ENCODE peak calls at places on chromosome 14, in nine cellular contexts. L, Z, B, A, M, N, I, V and P are unnamed samples.

GRCh38 chr14:69263364-69263763 is 3.4 kb downstream of the GALNT16 start:
- DNase-seq in N (no peak), M (peak), V (no peak), I (no peak), L (no peak), Z (peak), A (peak), B (no peak), P (no peak)

GRCh38 chr14:25607095-25607657 is 557.2 kb upstream of the STXBP6 start:
- DNase-seq in B (no peak), A (no peak), Z (no peak), L (no peak), N (no peak), V (no peak), I (no peak), M (no peak), P (no peak)

GRCh38 chr14:89531661-89532335 is 114.8 kb upstream of the FOXN3 start:
- DNase-seq in N (no peak), M (no peak), I (no peak), B (no peak), V (no peak), A (no peak), Z (no peak), L (no peak), P (no peak)

GRCh38 chr14:59061292-59061691 is 127.2 kb upstream of the DAAM1 start:
- DNase-seq in B (no peak), N (no peak), M (no peak), L (no peak), A (no peak), I (no peak), Z (no peak), V (peak), P (no peak)

GRCh38 chr14:81153187-81153586 is 67.6 kb downstream of the GTF2A1 start:
- DNase-seq in B (no peak), M (no peak), V (no peak), A (no peak), Z (no peak), L (no peak), I (no peak), N (no peak), P (no peak)

GRCh38 chr14:86532219-86532618 is 1002.3 kb downstream of the FLRT2 start:
- DNase-seq in Z (peak), A (no peak), M (peak), N (no peak), L (no peak), B (peak), I (no peak), V (no peak), P (no peak)

GRCh38 chr14:99026471-99026870 is 245.5 kb downstream of the BCL11B start:
- DNase-seq in I (no peak), M (no peak), L (no peak), B (no peak), V (no peak), A (no peak), Z (no peak), N (no peak), P (peak)

GRCh38 chr14:56555921-56556570 is 23.6 kb upstream of the TMEM260 start:
- DNase-seq in N (no peak), Z (peak), V (peak), I (peak), M (peak), A (peak), L (no peak), B (no peak), P (no peak)

GRCh38 chr14:60327447-60328331 is 78.7 kb downstream of the PPM1A start:
- DNase-seq in B (peak), V (peak), L (no peak), A (peak), Z (peak), M (peak), I (no peak), N (peak), P (peak)

GRCh38 chr14:71250791-71251190 is 343.5 kb downstream of the PCNX1 start:
- DNase-seq in B (no peak), V (no peak), Z (no peak), L (no peak), N (no peak), M (no peak), A (no peak), I (no peak), P (no peak)

GRCh38 chr14:60724080-60724618 is at the start of gene SIX4:
- DNase-seq in L (peak), B (peak), V (peak), M (peak), Z (peak), A (peak), I (peak), N (peak), P (peak)

GRCh38 chr14:66405158-66405557 is 81.0 kb upstream of the CCDC196 start:
- DNase-seq in Z (peak), A (no peak), M (peak), V (no peak), L (no peak), I (no peak), N (peak), B (no peak), P (no peak)

GRCh38 chr14:66398437-66398836 is 87.7 kb upstream of the CCDC196 start:
- DNase-seq in B (no peak), A (no peak), N (no peak), I (no peak), M (no peak), L (no peak), Z (no peak), V (no peak), P (no peak)

GRCh38 chr14:66404051-66404450 is 82.1 kb upstream of the CCDC196 start:
- DNase-seq in L (no peak), N (no peak), B (no peak), M (no peak), I (no peak), V (no peak), Z (no peak), A (no peak), P (no peak)

GRCh38 chr14:66403183-66403582 is 83.0 kb upstream of the CCDC196 start:
- DNase-seq in A (no peak), M (peak), Z (peak), L (no peak), N (no peak), B (no peak), I (peak), V (peak), P (no peak)

DNA sequence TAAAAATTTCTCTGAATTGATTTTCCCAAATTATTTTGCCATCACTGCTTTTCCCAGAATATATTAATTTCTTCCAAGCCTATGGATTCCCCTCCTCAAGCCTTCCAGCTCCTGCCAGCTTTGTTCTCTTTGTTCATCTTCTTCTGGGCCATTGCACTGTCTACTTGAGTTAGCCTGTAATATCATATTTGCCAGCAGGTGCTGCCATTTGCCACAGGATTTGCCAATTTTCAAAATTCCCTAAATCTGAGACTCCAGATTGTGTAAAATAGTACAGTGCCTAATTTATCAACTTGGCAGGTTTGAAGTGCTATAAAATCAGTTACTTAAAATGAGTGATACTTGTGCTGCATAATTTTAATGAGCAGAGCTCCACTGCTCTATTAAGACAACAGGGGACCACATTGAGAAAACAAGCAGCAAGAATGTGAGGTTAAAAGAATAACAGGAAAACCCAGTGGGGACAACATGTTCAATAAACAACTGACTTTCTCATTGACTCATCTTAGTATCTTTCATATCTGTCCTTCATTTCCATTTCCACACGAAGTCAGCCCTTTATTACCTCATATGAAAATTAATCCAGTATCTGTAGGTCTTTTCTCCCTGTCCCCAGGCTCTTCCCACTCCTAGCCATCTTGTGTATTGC is 84.6 kb upstream of the CCDC196 start:
- DNase-seq in M (no peak), V (peak), L (no peak), I (peak), A (peak), Z (no peak), B (no peak), N (no peak), P (no peak)
- TF ChIP-seq CTCF in M (peak), V (peak), L (peak), I (peak), A (peak), Z (peak), B (peak), N (peak), P (peak)

GRCh38 chr14:50091240-50091914 is 25.0 kb downstream of the VCPKMT start:
- DNase-seq in M (no peak), A (no peak), N (no peak), L (peak), B (no peak), Z (no peak), I (no peak), V (no peak), P (no peak)
- H3K9ac ChIP-seq in M (no peak), A (no peak), N (no peak), L (no peak), B (no peak), Z (no peak), I (no peak), V (no peak), P (no peak)

DNA sequence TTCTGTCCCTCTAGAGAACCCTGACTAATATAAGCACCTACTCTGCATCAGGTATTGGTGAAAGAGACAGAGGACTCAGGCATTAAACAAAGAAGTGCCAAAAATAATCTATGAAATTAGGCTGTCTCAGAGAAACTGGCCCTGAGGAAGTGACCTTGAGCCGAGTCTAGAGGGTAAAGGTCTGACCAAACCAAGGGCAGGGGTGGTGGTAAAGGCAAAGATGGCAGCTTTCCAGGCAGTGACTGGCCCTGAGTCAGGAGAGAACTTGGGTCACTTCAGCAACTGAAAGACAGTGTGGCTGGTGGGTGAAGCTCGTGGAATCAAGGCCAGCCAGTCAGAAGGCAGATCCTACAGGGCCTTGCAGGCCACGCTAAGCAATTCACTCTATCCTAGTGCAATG is 30.6 kb downstream of the CDKL1 start:
- DNase-seq in L (no peak), M (no peak), B (peak), A (no peak), Z (peak), V (no peak), N (no peak), I (no peak), P (no peak)
- H3K27ac ChIP-seq in L (peak), M (no peak), B (peak), A (no peak), Z (no peak), V (no peak), N (no peak), I (no peak), P (no peak)

DNA sequence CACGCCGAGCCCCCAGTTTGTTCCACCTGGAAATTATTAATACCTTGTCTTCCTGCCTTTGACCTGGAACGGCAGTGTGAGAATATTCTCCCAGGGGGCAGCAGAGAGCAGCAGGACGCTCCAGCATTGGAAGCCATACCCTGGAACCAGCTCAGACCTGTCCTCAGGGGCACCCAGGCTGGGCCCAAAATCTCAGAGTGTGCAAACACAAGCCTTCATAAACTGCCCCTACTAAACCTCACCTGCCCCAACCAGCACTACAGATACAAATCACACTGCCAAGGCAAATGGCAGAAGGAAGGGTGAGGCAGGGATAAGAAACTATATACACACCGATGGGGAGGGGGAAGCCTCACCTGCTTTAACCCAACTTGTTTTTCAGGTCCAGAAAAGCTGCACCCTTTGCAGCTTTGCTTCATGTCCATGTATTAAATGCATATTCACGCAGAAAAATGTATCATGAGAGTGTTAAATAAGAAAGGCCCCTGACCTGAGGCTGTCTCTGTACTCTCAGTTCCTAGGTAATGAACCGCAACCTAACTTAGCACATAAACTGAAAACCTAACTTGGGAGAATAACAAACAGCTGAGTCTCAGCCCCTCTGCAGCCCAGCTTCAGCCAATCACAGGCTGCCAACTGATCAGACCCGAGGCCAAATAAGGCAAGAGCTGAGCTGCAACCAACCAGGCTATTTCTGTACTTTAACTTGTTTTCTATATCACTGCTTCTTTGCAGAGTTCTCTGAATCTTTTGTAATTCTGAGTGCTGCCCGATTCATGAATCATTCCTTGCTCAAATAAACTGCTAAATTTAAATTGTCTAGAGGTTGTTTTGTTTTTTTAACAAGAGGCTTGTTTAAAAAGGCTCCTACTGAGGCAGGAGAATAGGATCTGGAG is 130.1 kb downstream of the SPTSSA start:
- DNase-seq in A (peak), B (peak), I (peak), L (peak), N (peak), M (peak), Z (peak), V (peak), P (peak)
- TF ChIP-seq CTCF in A (peak), B (peak), I (peak), L (peak), N (peak), M (peak), Z (peak), V (peak), P (peak)

GRCh38 chr14:63205850-63206249 is 1.6 kb downstream of the RHOJ start:
- DNase-seq in I (peak), M (peak), L (no peak), A (no peak), V (no peak), N (no peak), B (no peak), Z (peak), P (no peak)

GRCh38 chr14:63205281-63205575 is 985 bp downstream of the RHOJ start:
- DNase-seq in Z (no peak), M (no peak), A (no peak), N (no peak), B (no peak), V (no peak), I (no peak), L (no peak), P (no peak)

GRCh38 chr14:63203015-63203414 is 1.2 kb upstream of the RHOJ start:
- DNase-seq in Z (no peak), M (no peak), I (no peak), A (no peak), B (no peak), N (no peak), L (no peak), V (no peak), P (no peak)

GRCh38 chr14:63203618-63204406 is 431 bp upstream of the RHOJ start:
- DNase-seq in L (peak), B (peak), Z (peak), M (peak), N (peak), I (peak), V (no peak), A (peak), P (peak)

DNA sequence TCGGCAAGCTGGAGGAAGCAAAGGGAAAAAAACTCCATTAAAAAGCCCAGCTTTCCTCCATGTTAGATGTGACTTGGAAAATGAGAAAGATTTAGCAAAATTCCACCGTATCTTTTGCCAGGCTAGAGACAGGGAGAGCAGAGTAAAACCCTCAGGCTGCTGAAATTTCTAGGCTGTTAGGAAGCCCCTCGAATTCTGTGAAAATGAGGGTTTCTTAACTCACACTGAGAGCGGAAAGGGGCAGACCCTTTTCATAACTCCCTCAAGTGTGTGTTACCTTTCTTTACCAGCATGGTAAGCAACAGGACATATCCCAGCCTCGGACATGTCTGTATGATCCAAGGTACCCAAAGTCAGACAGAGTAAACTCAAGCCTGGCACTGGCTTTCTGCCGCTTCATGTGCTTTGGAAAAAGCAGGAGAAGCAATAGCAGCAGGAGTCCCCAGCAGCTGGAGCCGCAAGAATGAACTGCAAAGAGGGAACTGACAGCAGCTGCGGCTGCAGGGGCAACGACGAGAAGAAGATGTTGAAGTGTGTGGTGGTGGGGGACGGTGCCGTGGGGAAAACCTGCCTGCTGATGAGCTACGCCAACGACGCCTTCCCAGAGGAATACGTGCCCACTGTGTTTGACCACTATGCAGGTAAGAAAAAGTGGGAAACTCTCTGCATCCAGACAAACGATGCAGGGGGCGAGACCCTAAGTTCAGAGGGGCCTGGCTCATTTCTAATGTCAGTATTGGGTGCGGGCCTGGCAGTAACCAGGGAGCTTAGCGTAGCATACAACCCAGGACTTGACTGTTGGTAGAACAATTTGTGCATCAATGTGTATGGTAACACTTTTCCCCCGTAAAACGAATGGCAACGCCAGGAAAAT is at the start of gene RHOJ:
- DNase-seq in N (peak), M (peak), B (no peak), Z (peak), L (no peak), V (no peak), I (no peak), A (no peak), P (peak)
- H3K9ac ChIP-seq in N (no peak), M (peak), B (peak), Z (peak), L (peak), V (no peak), I (peak), A (peak), P (no peak)

GRCh38 chr14:51691176-51691575 is 39.5 kb downstream of the FRMD6 start:
- DNase-seq in V (no peak), Z (peak), I (no peak), L (no peak), M (no peak), A (no peak), N (no peak), B (no peak), P (no peak)
- H3K27ac ChIP-seq in V (no peak), Z (no peak), I (no peak), L (no peak), M (no peak), A (no peak), N (no peak), B (no peak), P (no peak)

GRCh38 chr14:87888136-87888999 is 104.6 kb downstream of the GALC start:
- DNase-seq in B (peak), N (peak), Z (no peak), I (no peak), A (peak), M (no peak), V (no peak), L (no peak), P (peak)
- TF ChIP-seq CTCF in B (peak), N (peak), Z (peak), I (peak), A (peak), M (peak), V (peak), L (peak), P (peak)

DNA sequence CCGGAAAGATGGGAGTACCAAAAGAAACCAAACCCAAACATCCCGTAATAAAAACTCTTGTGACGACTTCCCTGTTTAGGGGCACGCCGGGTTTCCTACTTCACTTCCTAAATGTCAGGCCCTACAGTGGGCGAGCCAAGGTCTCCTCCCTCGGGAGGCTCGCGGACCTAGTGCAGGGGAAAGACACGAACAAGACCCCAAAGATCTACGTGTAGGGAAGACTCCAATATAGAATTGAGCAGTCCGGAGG is 612 bp downstream of the ATXN3 start:
- DNase-seq in I (no peak), N (no peak), M (peak), V (no peak), L (peak), A (no peak), B (peak), Z (no peak), P (peak)
- H3K9ac ChIP-seq in I (peak), N (peak), M (peak), V (peak), L (peak), A (peak), B (peak), Z (peak), P (peak)

GRCh38 chr14:52514046-52514811 is 38.1 kb downstream of the TXNDC16 start:
- DNase-seq in V (no peak), Z (no peak), B (no peak), L (no peak), I (no peak), N (no peak), A (no peak), M (no peak), P (no peak)

DNA sequence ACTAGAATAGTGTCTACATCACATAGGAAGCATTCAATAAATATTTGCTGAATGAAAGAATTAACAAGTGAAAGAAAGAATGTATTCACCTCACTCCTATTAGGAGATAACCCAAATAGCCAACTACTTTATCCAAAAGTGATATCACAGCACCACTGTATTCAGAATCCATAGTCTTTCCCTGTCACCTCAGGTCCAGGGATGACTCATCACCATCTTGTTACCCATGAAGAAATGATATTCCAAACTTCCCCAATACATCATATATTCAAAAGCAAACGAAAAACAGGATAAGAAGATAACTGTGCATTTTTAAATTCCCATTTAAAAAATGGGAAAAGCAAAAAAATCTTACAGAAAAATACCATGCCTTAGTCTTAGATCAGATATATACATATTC is 39.1 kb downstream of the TXNDC16 start:
- DNase-seq in V (no peak), M (no peak), A (no peak), N (no peak), B (no peak), Z (no peak), L (no peak), I (no peak), P (no peak)
- H3K27ac ChIP-seq in V (no peak), M (no peak), A (no peak), N (no peak), B (no peak), Z (no peak), L (no peak), I (no peak), P (no peak)